ENCODE peak calls at places on chromosomes 3 and 15, in ten cellular contexts. V, N, W, G, T, I, K, L, Z and B are unnamed samples. For H3K4me1, the result is how much of the 10 kb centered on the place peaks cover.

GRCh38 chr3:100160516-100160915 is 46.2 kb upstream of the FILIP1L start:
- DNase-seq in K (no peak), G (no peak), V (no peak), W (no peak), N (no peak), I (no peak), T (no peak), L (no peak), Z (no peak), B (no peak)

GRCh38 chr15:78739996-78740903 is 71.0 kb downstream of the ADAMTS7 start:
- DNase-seq in Z (no peak), K (peak), T (peak), W (peak), I (no peak), V (no peak), N (peak), G (peak), L (peak), B (no peak)

GRCh38 chr3:37537914-37538691 is 323.6 kb upstream of the CTDSPL start:
- DNase-seq in I (no peak), Z (no peak), K (peak), V (no peak), T (no peak), N (no peak), G (no peak), L (no peak), W (no peak), B (peak)

GRCh38 chr3:66037330-66037985 is 1.3 kb downstream of the MAGI1 start:
- DNase-seq in L (peak), W (no peak), K (peak), Z (no peak), N (peak), G (peak), T (peak), I (no peak), V (no peak), B (peak)

GRCh38 chr3:53318522-53318921 is 28.8 kb downstream of the DCP1A start:
- DNase-seq in L (no peak), Z (no peak), I (no peak), T (no peak), W (no peak), G (no peak), N (no peak), V (no peak), K (no peak), B (no peak)

GRCh38 chr3:19221081-19221480 is 72.8 kb downstream of the KCNH8 start:
- DNase-seq in T (no peak), N (no peak), V (no peak), W (no peak), L (no peak), Z (no peak), K (no peak), I (no peak), G (no peak), B (no peak)

GRCh38 chr15:92899910-92900711 is at the start of gene CHD2:
- DNase-seq in G (peak), K (no peak), Z (no peak), V (peak), W (peak), N (peak), T (peak), I (no peak), L (peak), B (peak)

GRCh38 chr3:64488938-64489337 is 198.9 kb downstream of the ADAMTS9 start:
- DNase-seq in W (no peak), T (no peak), N (no peak), I (no peak), V (no peak), G (no peak), L (no peak), Z (no peak), K (no peak), B (peak)

GRCh38 chr15:26503998-26504397 is 268.9 kb downstream of the GABRB3 start:
- DNase-seq in I (no peak), L (no peak), G (no peak), T (peak), Z (no peak), N (no peak), K (no peak), W (no peak), V (no peak), B (no peak)

GRCh38 chr3:54426431-54426830 is 304.1 kb downstream of the CACNA2D3 start:
- DNase-seq in Z (no peak), I (no peak), N (no peak), V (no peak), K (no peak), W (no peak), G (no peak), L (no peak), T (no peak), B (no peak)

GRCh38 chr15:84747423-84748273 is 744 bp upstream of the ZNF592 start:
- DNase-seq in W (no peak), G (peak), Z (peak), V (no peak), I (peak), L (peak), K (peak), N (peak), T (peak), B (peak)

GRCh38 chr3:132228923-132229322 is 88.3 kb upstream of the ACP3 start:
- DNase-seq in Z (no peak), G (no peak), K (no peak), I (no peak), W (no peak), L (no peak), T (peak), N (no peak), V (no peak), B (no peak)

GRCh38 chr3:172145287-172145686 is 105.9 kb downstream of the FNDC3B start:
- DNase-seq in T (no peak), N (no peak), W (no peak), L (no peak), K (no peak), I (no peak), V (peak), Z (no peak), G (no peak), B (no peak)

GRCh38 chr15:76286231-76286879 is 24.9 kb downstream of the ETFA start:
- DNase-seq in T (no peak), V (peak), L (no peak), N (no peak), G (no peak), Z (no peak), W (no peak), K (no peak), I (no peak), B (no peak)

GRCh38 chr3:122081543-122081942 is 26.4 kb downstream of the CD86 start:
- DNase-seq in N (no peak), V (no peak), T (no peak), G (no peak), Z (no peak), W (no peak), I (no peak), L (no peak), K (no peak), B (no peak)

GRCh38 chr15:60626051-60626450 is 147.1 kb upstream of the ICE2 start:
- DNase-seq in N (no peak), W (no peak), I (no peak), Z (no peak), L (no peak), K (no peak), V (no peak), T (no peak), G (no peak), B (no peak)

GRCh38 chr3:4978259-4978965 is 825 bp upstream of the BHLHE40 start:
- DNase-seq in W (peak), G (peak), T (peak), V (peak), N (peak), K (peak), L (peak), I (peak), Z (peak), B (peak)

GRCh38 chr15:41809121-41809520 is 18.8 kb upstream of the JMJD7 start:
- DNase-seq in L (no peak), N (no peak), I (no peak), Z (no peak), K (no peak), V (no peak), W (no peak), G (peak), T (no peak), B (no peak)

GRCh38 chr15:37221671-37222207 is 121.4 kb upstream of the MEIS2 start:
- DNase-seq in T (no peak), K (no peak), V (no peak), I (no peak), N (no peak), Z (no peak), W (no peak), L (no peak), G (no peak), B (no peak)

GRCh38 chr15:69225355-69226027 is 65.1 kb downstream of the GLCE start:
- DNase-seq in L (no peak), K (no peak), I (no peak), T (peak), Z (no peak), W (no peak), N (no peak), G (no peak), V (no peak), B (no peak)

GRCh38 chr15:57727031-57727430 is 20.5 kb downstream of the POLR2M start:
- DNase-seq in K (no peak), W (no peak), I (no peak), Z (no peak), T (no peak), V (no peak), G (no peak), N (no peak), L (no peak), B (no peak)

GRCh38 chr15:57224664-57225063 is 151.6 kb upstream of the CGNL1 start:
- DNase-seq in I (no peak), G (no peak), N (no peak), Z (no peak), V (no peak), K (no peak), T (no peak), W (no peak), L (no peak), B (no peak)

GRCh38 chr3:134864644-134865043 is 69.6 kb downstream of the EPHB1 start:
- DNase-seq in I (no peak), T (no peak), G (no peak), Z (no peak), N (no peak), W (no peak), L (no peak), V (no peak), K (no peak), B (no peak)

GRCh38 chr15:92599394-92599970 is 56.1 kb downstream of the FAM174B start:
- DNase-seq in N (no peak), K (no peak), T (no peak), G (no peak), I (no peak), Z (no peak), L (no peak), V (no peak), W (no peak), B (no peak)

GRCh38 chr3:138862924-138863775 is 28.4 kb upstream of the PIK3CB start:
- DNase-seq in G (no peak), V (no peak), K (no peak), Z (no peak), L (peak), I (no peak), W (peak), T (peak), N (peak), B (no peak)

GRCh38 chr3:148062590-148062989 is 635.1 kb upstream of the AGTR1 start:
- DNase-seq in Z (no peak), G (no peak), W (no peak), N (no peak), T (no peak), V (no peak), I (no peak), L (no peak), K (no peak), B (no peak)

GRCh38 chr3:58536501-58537411 is at the start of gene ACOX2:
- DNase-seq in W (peak), K (peak), T (no peak), N (peak), I (peak), L (peak), G (peak), V (no peak), Z (no peak), B (peak)

GRCh38 chr15:73767794-73768501 is 14.8 kb upstream of the INSYN1 start:
- DNase-seq in G (no peak), Z (no peak), V (no peak), T (no peak), L (no peak), N (no peak), I (no peak), K (no peak), W (no peak), B (no peak)

GRCh38 chr3:32421991-32422859 is 30.6 kb downstream of the CMTM7 start:
- DNase-seq in G (peak), W (no peak), T (peak), I (peak), Z (peak), K (peak), V (no peak), N (peak), L (peak), B (peak)

GRCh38 chr3:32422943-32423342 is 31.3 kb downstream of the CMTM7 start:
- DNase-seq in T (no peak), N (no peak), G (no peak), I (no peak), Z (no peak), L (no peak), W (no peak), K (no peak), V (no peak), B (no peak)

GRCh38 chr3:32423534-32423933 is 31.9 kb downstream of the CMTM7 start:
- DNase-seq in V (no peak), L (no peak), Z (no peak), G (no peak), N (no peak), I (no peak), W (no peak), T (no peak), K (no peak), B (no peak)

GRCh38 chr3:32424581-32425250 is 33.1 kb downstream of the CMTM7 start:
- DNase-seq in I (no peak), K (no peak), Z (no peak), N (no peak), W (no peak), V (no peak), G (no peak), L (no peak), T (no peak), B (no peak)

GRCh38 chr3:32423956-32424558 is 32.4 kb downstream of the CMTM7 start:
- DNase-seq in Z (no peak), V (no peak), K (no peak), L (no peak), G (no peak), W (no peak), I (no peak), T (no peak), N (no peak), B (no peak)
- H3K4me1 ChIP-seq in Z (half or more), V (under half), K (half or more), L (half or more), G (under half), W (under half), I (under half), T (under half), N (under half), B (under half)

GRCh38 chr3:13528217-13528801 is 20.6 kb upstream of the FBLN2 start:
- DNase-seq in W (peak), L (no peak), N (no peak), Z (no peak), V (no peak), G (no peak), I (no peak), K (no peak), T (peak), B (no peak)
- TF ChIP-seq EP300 in W (no peak), L (no peak), N (no peak), Z (no peak), V (no peak), G (no peak), I (no peak), K (no peak), T (no peak), B (no peak)

DNA sequence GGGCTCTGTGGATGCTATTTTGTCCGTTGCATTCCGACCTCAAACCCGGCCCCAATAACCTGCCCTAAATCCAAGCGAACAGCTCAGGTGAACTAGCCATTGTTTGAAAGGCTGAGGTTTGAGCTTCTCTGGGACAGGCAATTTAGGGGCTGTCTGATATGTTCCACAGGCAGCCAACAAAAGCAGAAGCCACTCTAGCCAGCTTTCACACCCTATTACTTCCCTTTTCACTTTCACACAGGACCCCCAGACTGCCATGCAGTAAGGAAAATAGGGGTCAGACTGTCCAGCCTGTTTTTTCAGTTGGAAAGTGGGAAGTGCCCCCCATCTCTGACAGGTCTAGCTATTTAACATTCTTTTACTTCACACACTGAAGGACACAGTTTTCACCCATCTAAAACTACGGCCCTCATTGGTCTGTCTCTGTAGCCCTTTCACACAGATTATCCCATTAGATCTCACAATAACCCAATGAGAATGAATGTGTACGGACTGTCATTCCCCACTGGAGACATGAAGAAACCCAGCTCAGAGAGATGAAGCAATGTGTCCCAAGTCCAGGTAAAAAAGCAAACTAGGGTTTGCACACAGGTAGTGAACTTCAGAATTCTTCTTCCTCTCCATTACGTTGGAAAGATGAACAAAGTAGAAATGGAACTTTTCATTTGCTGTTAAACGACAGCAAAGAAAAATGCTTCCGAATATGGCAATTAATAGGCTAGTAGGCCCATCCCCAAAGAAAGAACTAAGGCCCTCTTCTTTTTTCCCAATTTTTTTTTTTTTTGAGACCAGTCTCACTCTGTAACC is 1.9 kb downstream of the CCDC12 start:
- DNase-seq in T (no peak), V (no peak), K (no peak), I (no peak), G (no peak), L (no peak), Z (peak), N (no peak), W (no peak), B (no peak)
- TF ChIP-seq POLR2A in T (no peak), V (no peak), K (no peak), I (no peak), G (no peak), L (no peak), Z (no peak), N (no peak), W (no peak), B (no peak)

GRCh38 chr3:31242561-31242960 is 290.2 kb upstream of the STT3B start:
- DNase-seq in N (no peak), I (no peak), Z (no peak), T (no peak), K (no peak), G (no peak), W (no peak), L (no peak), V (no peak), B (no peak)
- H3K4me1 ChIP-seq in N (under half), I (under half), Z (under half), T (under half), K (under half), G (under half), W (under half), L (under half), V (under half), B (under half)

GRCh38 chr15:89363133-89363532 is 28.5 kb upstream of the POLG start:
- DNase-seq in G (no peak), I (no peak), W (no peak), L (no peak), Z (no peak), T (no peak), K (no peak), V (no peak), N (no peak), B (no peak)

GRCh38 chr15:89364341-89364740 is 29.7 kb upstream of the POLG start:
- DNase-seq in L (no peak), V (no peak), K (no peak), T (no peak), N (peak), Z (no peak), I (no peak), G (no peak), W (no peak), B (no peak)

GRCh38 chr15:89361451-89362202 is 27.0 kb upstream of the POLG start:
- DNase-seq in T (peak), V (no peak), K (peak), G (peak), L (peak), Z (no peak), W (peak), I (peak), N (peak), B (peak)

GRCh38 chr15:89363770-89364169 is 29.1 kb upstream of the POLG start:
- DNase-seq in T (no peak), Z (no peak), I (no peak), K (no peak), W (no peak), L (no peak), G (no peak), V (no peak), N (no peak), B (no peak)

GRCh38 chr15:89362203-89363101 is 27.8 kb upstream of the POLG start:
- DNase-seq in W (peak), N (no peak), G (no peak), V (no peak), Z (no peak), I (no peak), K (peak), L (no peak), T (no peak), B (no peak)
- TF ChIP-seq EP300 in W (no peak), N (no peak), G (no peak), V (no peak), Z (no peak), I (no peak), K (no peak), L (no peak), T (no peak), B (no peak)

GRCh38 chr3:151227438-151228290 is 24.6 kb upstream of the GPR171 start:
- DNase-seq in T (peak), W (peak), G (peak), Z (peak), I (peak), K (no peak), L (peak), N (peak), V (peak), B (peak)
- TF ChIP-seq POLR2A in T (no peak), W (no peak), G (no peak), Z (no peak), I (no peak), K (no peak), L (no peak), N (no peak), V (no peak), B (no peak)

GRCh38 chr3:127350172-127351050 is 62.6 kb upstream of the PRR20G start:
- DNase-seq in G (no peak), N (no peak), W (no peak), L (no peak), V (no peak), Z (no peak), T (no peak), I (no peak), K (peak), B (no peak)
- H3K4me1 ChIP-seq in G (under half), N (under half), W (under half), L (under half), V (under half), Z (under half), T (under half), I (under half), K (under half), B (under half)

GRCh38 chr3:94735354-94735753 is 672.5 kb downstream of the NSUN3 start:
- DNase-seq in L (no peak), Z (no peak), V (no peak), T (no peak), W (no peak), I (no peak), N (no peak), G (no peak), K (no peak), B (no peak)

GRCh38 chr3:94739420-94739819 is 676.6 kb downstream of the NSUN3 start:
- DNase-seq in G (no peak), I (no peak), T (no peak), W (no peak), N (no peak), Z (no peak), K (no peak), V (no peak), L (no peak), B (no peak)

GRCh38 chr3:94734201-94734600 is 671.3 kb downstream of the NSUN3 start:
- DNase-seq in K (no peak), L (no peak), W (no peak), T (no peak), N (no peak), I (no peak), V (no peak), Z (no peak), G (no peak), B (no peak)
- TF ChIP-seq EP300 in K (no peak), L (no peak), W (no peak), T (no peak), N (no peak), I (no peak), V (no peak), Z (no peak), G (no peak), B (no peak)

DNA sequence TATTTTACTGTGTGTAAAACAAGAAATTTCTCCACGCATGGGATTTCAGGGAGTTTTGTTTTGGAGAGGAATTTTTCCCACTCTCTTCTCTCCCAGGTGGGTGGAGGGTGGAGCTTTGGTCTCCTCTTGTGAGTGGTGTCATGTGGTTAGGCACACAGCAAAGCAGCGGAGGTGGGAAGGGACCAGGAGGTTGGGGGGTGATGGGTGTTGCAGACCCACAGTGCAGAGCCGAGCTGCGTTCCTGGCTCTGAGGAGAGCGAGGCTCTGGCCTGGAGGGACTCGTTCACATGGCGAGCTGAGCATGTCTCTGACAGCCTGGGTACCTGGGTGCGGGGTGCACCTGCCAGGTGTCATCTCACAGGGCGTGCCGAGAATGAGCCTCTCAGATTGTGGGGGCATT is 87.8 kb downstream of the RYR3 start:
- DNase-seq in Z (no peak), G (no peak), L (no peak), W (no peak), I (no peak), N (no peak), V (no peak), T (no peak), K (peak), B (no peak)
- TF ChIP-seq POLR2A in Z (no peak), G (no peak), L (no peak), W (no peak), I (no peak), N (no peak), V (no peak), T (no peak), K (no peak), B (no peak)

GRCh38 chr3:133561682-133562081 is 11.8 kb upstream of the CDV3 start:
- DNase-seq in K (no peak), G (no peak), W (no peak), I (no peak), N (no peak), L (no peak), V (no peak), T (no peak), Z (no peak), B (no peak)
- H3K4me1 ChIP-seq in K (under half), G (under half), W (under half), I (under half), N (under half), L (under half), V (under half), T (under half), Z (under half), B (under half)